ENCODE peak calls at places on chromosomes 4 and X, in five cellular contexts. One of them, this sample, is unnamed.

GRCh38 chrX:56813318-56813837 is 84.3 kb downstream of the NBDY start:
- DNase-seq in AG10803: peak; percentile 83
- DNase-seq in IMR-90: peak; percentile 31
- DNase-seq in stimulated activated CD4-positive, alpha-beta T cell treated with anti-CD3 and anti-CD28 coated beads, Interleukin-4, amount 100 ng/mL, for 48 hours: peak; percentile 31
- DNase-seq in SK-N-DZ: no peak
- DNase-seq in this sample: no peak

GRCh38 chrX:132532955-132533354 is 44.1 kb upstream of the MBNL3 start:
- DNase-seq in AG10803: peak; percentile 0
- DNase-seq in IMR-90: peak; percentile 11
- DNase-seq in stimulated activated CD4-positive, alpha-beta T cell treated with anti-CD3 and anti-CD28 coated beads, Interleukin-4, amount 100 ng/mL, for 48 hours: no peak
- DNase-seq in SK-N-DZ: no peak
- DNase-seq in this sample: no peak

GRCh38 chrX:134484039-134484438 is 24.1 kb downstream of the HPRT1 start:
- DNase-seq in AG10803: peak; percentile 58
- DNase-seq in IMR-90: peak; percentile 67
- DNase-seq in stimulated activated CD4-positive, alpha-beta T cell treated with anti-CD3 and anti-CD28 coated beads, Interleukin-4, amount 100 ng/mL, for 48 hours: no peak
- DNase-seq in SK-N-DZ: peak; percentile 48
- DNase-seq in this sample: no peak

GRCh38 chrX:42119076-42119475 is 195.7 kb upstream of the CASK start:
- DNase-seq in AG10803: peak; percentile 63
- DNase-seq in IMR-90: peak; percentile 72
- DNase-seq in stimulated activated CD4-positive, alpha-beta T cell treated with anti-CD3 and anti-CD28 coated beads, Interleukin-4, amount 100 ng/mL, for 48 hours: no peak
- DNase-seq in SK-N-DZ: no peak
- DNase-seq in this sample: no peak

GRCh38 chrX:19446397-19446796 is 68.9 kb downstream of the MAP3K15 start:
- DNase-seq in AG10803: no peak
- DNase-seq in IMR-90: no peak
- DNase-seq in stimulated activated CD4-positive, alpha-beta T cell treated with anti-CD3 and anti-CD28 coated beads, Interleukin-4, amount 100 ng/mL, for 48 hours: no peak
- DNase-seq in SK-N-DZ: no peak
- DNase-seq in this sample: no peak

GRCh38 chrX:13747836-13748235 is 13.3 kb downstream of the OFD1 start:
- DNase-seq in AG10803: peak; percentile 67
- DNase-seq in IMR-90: peak; percentile 76
- DNase-seq in stimulated activated CD4-positive, alpha-beta T cell treated with anti-CD3 and anti-CD28 coated beads, Interleukin-4, amount 100 ng/mL, for 48 hours: no peak
- DNase-seq in SK-N-DZ: no peak
- DNase-seq in this sample: no peak

GRCh38 chr4:125735107-125735506 is 420.4 kb downstream of the FAT4 start:
- DNase-seq in AG10803: peak; percentile 92
- DNase-seq in IMR-90: peak; percentile 86
- DNase-seq in stimulated activated CD4-positive, alpha-beta T cell treated with anti-CD3 and anti-CD28 coated beads, Interleukin-4, amount 100 ng/mL, for 48 hours: no peak
- DNase-seq in SK-N-DZ: no peak
- DNase-seq in this sample: no peak

GRCh38 chr4:92678292-92678691 is 374.5 kb downstream of the GRID2 start:
- DNase-seq in AG10803: no peak
- DNase-seq in IMR-90: no peak
- DNase-seq in stimulated activated CD4-positive, alpha-beta T cell treated with anti-CD3 and anti-CD28 coated beads, Interleukin-4, amount 100 ng/mL, for 48 hours: no peak
- DNase-seq in SK-N-DZ: no peak
- DNase-seq in this sample: no peak